ENCODE peak calls at places on chromosomes 4 and X, in nine cellular contexts. One of them, this sample, is unnamed.

GRCh38 chr4:76687730-76688441 is 210.1 kb downstream of the SOWAHB start:
- DNase-seq in Caki2: peak
- DNase-seq in activated naive CD4-positive, alpha-beta T cell treated with anti-CD3 and anti-CD28 coated beads, Interleukin-2, amount 10 ng/mL, durations not matched to agents 7 days and 5 days: no peak
- DNase-seq in AML-193: no peak
- DNase-seq in astrocyte of the spinal cord: no peak
- DNase-seq in RPMI8226: no peak
- DNase-seq in hepatic stellate cell: no peak
- DNase-seq in erythroblast: no peak
- DNase-seq in germinal center: no peak
- DNase-seq in this sample: no peak

GRCh38 chr4:6891436-6892170 is 18.0 kb upstream of the TBC1D14 start:
- DNase-seq in Caki2: no peak
- DNase-seq in activated naive CD4-positive, alpha-beta T cell treated with anti-CD3 and anti-CD28 coated beads, Interleukin-2, amount 10 ng/mL, durations not matched to agents 7 days and 5 days: no peak
- DNase-seq in AML-193: peak
- DNase-seq in astrocyte of the spinal cord: no peak
- DNase-seq in RPMI8226: no peak
- DNase-seq in hepatic stellate cell: peak
- DNase-seq in erythroblast: no peak
- DNase-seq in germinal center: no peak
- DNase-seq in this sample: no peak

GRCh38 chr4:3315566-3315965 is 22.7 kb downstream of the RGS12 start:
- DNase-seq in Caki2: no peak
- DNase-seq in activated naive CD4-positive, alpha-beta T cell treated with anti-CD3 and anti-CD28 coated beads, Interleukin-2, amount 10 ng/mL, durations not matched to agents 7 days and 5 days: no peak
- DNase-seq in AML-193: no peak
- DNase-seq in astrocyte of the spinal cord: no peak
- DNase-seq in RPMI8226: no peak
- DNase-seq in hepatic stellate cell: no peak
- DNase-seq in erythroblast: no peak
- DNase-seq in germinal center: no peak
- DNase-seq in this sample: no peak

GRCh38 chr4:167218022-167218608 is 16.2 kb downstream of the SPOCK3 start:
- DNase-seq in Caki2: no peak
- DNase-seq in activated naive CD4-positive, alpha-beta T cell treated with anti-CD3 and anti-CD28 coated beads, Interleukin-2, amount 10 ng/mL, durations not matched to agents 7 days and 5 days: no peak
- DNase-seq in AML-193: no peak
- DNase-seq in astrocyte of the spinal cord: no peak
- DNase-seq in RPMI8226: no peak
- DNase-seq in hepatic stellate cell: no peak
- DNase-seq in erythroblast: no peak
- DNase-seq in germinal center: no peak
- DNase-seq in this sample: no peak

GRCh38 chr4:106615961-106616360 is 247.4 kb upstream of the GIMD1 start:
- DNase-seq in Caki2: no peak
- DNase-seq in activated naive CD4-positive, alpha-beta T cell treated with anti-CD3 and anti-CD28 coated beads, Interleukin-2, amount 10 ng/mL, durations not matched to agents 7 days and 5 days: no peak
- DNase-seq in AML-193: no peak
- DNase-seq in astrocyte of the spinal cord: no peak
- DNase-seq in RPMI8226: no peak
- DNase-seq in hepatic stellate cell: no peak
- DNase-seq in erythroblast: no peak
- DNase-seq in germinal center: no peak
- DNase-seq in this sample: no peak

GRCh38 chrX:30170900-30171299 is 44.5 kb upstream of the MAGEB2 start:
- DNase-seq in Caki2: no peak
- DNase-seq in activated naive CD4-positive, alpha-beta T cell treated with anti-CD3 and anti-CD28 coated beads, Interleukin-2, amount 10 ng/mL, durations not matched to agents 7 days and 5 days: no peak
- DNase-seq in AML-193: no peak
- DNase-seq in astrocyte of the spinal cord: no peak
- DNase-seq in RPMI8226: no peak
- DNase-seq in hepatic stellate cell: no peak
- DNase-seq in erythroblast: no peak
- DNase-seq in germinal center: no peak
- DNase-seq in this sample: no peak

GRCh38 chr4:127809173-127809800 is 27.2 kb downstream of the HSPA4L start:
- DNase-seq in Caki2: no peak
- DNase-seq in activated naive CD4-positive, alpha-beta T cell treated with anti-CD3 and anti-CD28 coated beads, Interleukin-2, amount 10 ng/mL, durations not matched to agents 7 days and 5 days: no peak
- DNase-seq in AML-193: no peak
- DNase-seq in astrocyte of the spinal cord: peak
- DNase-seq in RPMI8226: no peak
- DNase-seq in hepatic stellate cell: no peak
- DNase-seq in erythroblast: no peak
- DNase-seq in germinal center: no peak
- DNase-seq in this sample: no peak

GRCh38 chrX:11741574-11741973 is 16.5 kb upstream of the MSL3 start:
- DNase-seq in Caki2: no peak
- DNase-seq in activated naive CD4-positive, alpha-beta T cell treated with anti-CD3 and anti-CD28 coated beads, Interleukin-2, amount 10 ng/mL, durations not matched to agents 7 days and 5 days: no peak
- DNase-seq in AML-193: no peak
- DNase-seq in astrocyte of the spinal cord: no peak
- DNase-seq in RPMI8226: no peak
- DNase-seq in hepatic stellate cell: no peak
- DNase-seq in erythroblast: no peak
- DNase-seq in germinal center: no peak
- DNase-seq in this sample: no peak

GRCh38 chr4:94469221-94469784 is 17.6 kb downstream of the PDLIM5 start:
- DNase-seq in Caki2: no peak
- DNase-seq in activated naive CD4-positive, alpha-beta T cell treated with anti-CD3 and anti-CD28 coated beads, Interleukin-2, amount 10 ng/mL, durations not matched to agents 7 days and 5 days: no peak
- DNase-seq in AML-193: no peak
- DNase-seq in astrocyte of the spinal cord: no peak
- DNase-seq in RPMI8226: no peak
- DNase-seq in hepatic stellate cell: no peak
- DNase-seq in erythroblast: no peak
- DNase-seq in germinal center: no peak
- DNase-seq in this sample: no peak

GRCh38 chr4:32931475-32931874 is 2211.3 kb downstream of the PCDH7 start:
- DNase-seq in Caki2: no peak
- DNase-seq in activated naive CD4-positive, alpha-beta T cell treated with anti-CD3 and anti-CD28 coated beads, Interleukin-2, amount 10 ng/mL, durations not matched to agents 7 days and 5 days: no peak
- DNase-seq in AML-193: no peak
- DNase-seq in astrocyte of the spinal cord: no peak
- DNase-seq in RPMI8226: no peak
- DNase-seq in hepatic stellate cell: no peak
- DNase-seq in erythroblast: no peak
- DNase-seq in germinal center: no peak
- DNase-seq in this sample: no peak

GRCh38 chrX:23008431-23009099 is 8.8 kb downstream of the DDX53 start:
- DNase-seq in Caki2: peak
- DNase-seq in activated naive CD4-positive, alpha-beta T cell treated with anti-CD3 and anti-CD28 coated beads, Interleukin-2, amount 10 ng/mL, durations not matched to agents 7 days and 5 days: no peak
- DNase-seq in AML-193: peak
- DNase-seq in astrocyte of the spinal cord: peak
- DNase-seq in RPMI8226: peak
- DNase-seq in hepatic stellate cell: peak
- DNase-seq in erythroblast: peak
- DNase-seq in germinal center: no peak
- DNase-seq in this sample: no peak

GRCh38 chr4:185654965-185655554 is 119.8 kb upstream of the PDLIM3 start:
- DNase-seq in Caki2: no peak
- DNase-seq in activated naive CD4-positive, alpha-beta T cell treated with anti-CD3 and anti-CD28 coated beads, Interleukin-2, amount 10 ng/mL, durations not matched to agents 7 days and 5 days: no peak
- DNase-seq in AML-193: no peak
- DNase-seq in astrocyte of the spinal cord: no peak
- DNase-seq in RPMI8226: no peak
- DNase-seq in hepatic stellate cell: no peak
- DNase-seq in erythroblast: no peak
- DNase-seq in germinal center: no peak
- DNase-seq in this sample: no peak

GRCh38 chrX:8364369-8365141 is 100.1 kb upstream of the VCX3B start:
- DNase-seq in Caki2: peak
- DNase-seq in activated naive CD4-positive, alpha-beta T cell treated with anti-CD3 and anti-CD28 coated beads, Interleukin-2, amount 10 ng/mL, durations not matched to agents 7 days and 5 days: no peak
- DNase-seq in AML-193: no peak
- DNase-seq in astrocyte of the spinal cord: no peak
- DNase-seq in RPMI8226: peak
- DNase-seq in hepatic stellate cell: no peak
- DNase-seq in erythroblast: no peak
- DNase-seq in germinal center: no peak
- DNase-seq in this sample: no peak

GRCh38 chrX:115017455-115017854 is at the start of gene IL13RA2:
- DNase-seq in Caki2: no peak
- DNase-seq in activated naive CD4-positive, alpha-beta T cell treated with anti-CD3 and anti-CD28 coated beads, Interleukin-2, amount 10 ng/mL, durations not matched to agents 7 days and 5 days: no peak
- DNase-seq in AML-193: no peak
- DNase-seq in astrocyte of the spinal cord: no peak
- DNase-seq in RPMI8226: no peak
- DNase-seq in hepatic stellate cell: no peak
- DNase-seq in erythroblast: no peak
- DNase-seq in germinal center: no peak
- DNase-seq in this sample: no peak

GRCh38 chr4:32025840-32026459 is 1305.8 kb downstream of the PCDH7 start:
- DNase-seq in Caki2: peak
- DNase-seq in activated naive CD4-positive, alpha-beta T cell treated with anti-CD3 and anti-CD28 coated beads, Interleukin-2, amount 10 ng/mL, durations not matched to agents 7 days and 5 days: no peak
- DNase-seq in AML-193: no peak
- DNase-seq in astrocyte of the spinal cord: peak
- DNase-seq in RPMI8226: no peak
- DNase-seq in hepatic stellate cell: no peak
- DNase-seq in erythroblast: no peak
- DNase-seq in germinal center: no peak
- DNase-seq in this sample: no peak

GRCh38 chr4:156538210-156538609 is 433.4 kb downstream of the PDGFC start:
- DNase-seq in Caki2: no peak
- DNase-seq in activated naive CD4-positive, alpha-beta T cell treated with anti-CD3 and anti-CD28 coated beads, Interleukin-2, amount 10 ng/mL, durations not matched to agents 7 days and 5 days: no peak
- DNase-seq in AML-193: no peak
- DNase-seq in astrocyte of the spinal cord: no peak
- DNase-seq in RPMI8226: no peak
- DNase-seq in hepatic stellate cell: no peak
- DNase-seq in erythroblast: no peak
- DNase-seq in germinal center: no peak
- DNase-seq in this sample: no peak

GRCh38 chr4:153152453-153153338 is 51.5 kb upstream of the TRIM2 start:
- DNase-seq in Caki2: no peak
- DNase-seq in activated naive CD4-positive, alpha-beta T cell treated with anti-CD3 and anti-CD28 coated beads, Interleukin-2, amount 10 ng/mL, durations not matched to agents 7 days and 5 days: peak
- DNase-seq in AML-193: peak
- DNase-seq in astrocyte of the spinal cord: peak
- DNase-seq in RPMI8226: peak
- DNase-seq in hepatic stellate cell: no peak
- DNase-seq in erythroblast: peak
- DNase-seq in germinal center: peak
- DNase-seq in this sample: peak

GRCh38 chr4:168070903-168071302 is 21.4 kb upstream of the ANXA10 start:
- DNase-seq in Caki2: no peak
- DNase-seq in activated naive CD4-positive, alpha-beta T cell treated with anti-CD3 and anti-CD28 coated beads, Interleukin-2, amount 10 ng/mL, durations not matched to agents 7 days and 5 days: no peak
- DNase-seq in AML-193: no peak
- DNase-seq in astrocyte of the spinal cord: peak
- DNase-seq in RPMI8226: no peak
- DNase-seq in hepatic stellate cell: no peak
- DNase-seq in erythroblast: no peak
- DNase-seq in germinal center: no peak
- DNase-seq in this sample: no peak

GRCh38 chr4:6160536-6160935 is 39.8 kb downstream of the JAKMIP1 start:
- DNase-seq in Caki2: no peak
- DNase-seq in activated naive CD4-positive, alpha-beta T cell treated with anti-CD3 and anti-CD28 coated beads, Interleukin-2, amount 10 ng/mL, durations not matched to agents 7 days and 5 days: no peak
- DNase-seq in AML-193: no peak
- DNase-seq in astrocyte of the spinal cord: no peak
- DNase-seq in RPMI8226: no peak
- DNase-seq in hepatic stellate cell: no peak
- DNase-seq in erythroblast: no peak
- DNase-seq in germinal center: no peak
- DNase-seq in this sample: no peak

GRCh38 chr4:128309585-128309984 is 22.0 kb upstream of the PGRMC2 start:
- DNase-seq in Caki2: no peak
- DNase-seq in activated naive CD4-positive, alpha-beta T cell treated with anti-CD3 and anti-CD28 coated beads, Interleukin-2, amount 10 ng/mL, durations not matched to agents 7 days and 5 days: no peak
- DNase-seq in AML-193: no peak
- DNase-seq in astrocyte of the spinal cord: no peak
- DNase-seq in RPMI8226: no peak
- DNase-seq in hepatic stellate cell: no peak
- DNase-seq in erythroblast: no peak
- DNase-seq in germinal center: no peak
- DNase-seq in this sample: no peak

GRCh38 chr4:122898370-122899150 is 23.8 kb downstream of the NUDT6 start:
- DNase-seq in Caki2: peak
- DNase-seq in activated naive CD4-positive, alpha-beta T cell treated with anti-CD3 and anti-CD28 coated beads, Interleukin-2, amount 10 ng/mL, durations not matched to agents 7 days and 5 days: no peak
- DNase-seq in AML-193: no peak
- DNase-seq in astrocyte of the spinal cord: peak
- DNase-seq in RPMI8226: no peak
- DNase-seq in hepatic stellate cell: peak
- DNase-seq in erythroblast: no peak
- DNase-seq in germinal center: no peak
- DNase-seq in this sample: no peak

GRCh38 chr4:2335729-2336101 is 73.8 kb upstream of the MXD4 start:
- DNase-seq in Caki2: no peak
- DNase-seq in activated naive CD4-positive, alpha-beta T cell treated with anti-CD3 and anti-CD28 coated beads, Interleukin-2, amount 10 ng/mL, durations not matched to agents 7 days and 5 days: no peak
- DNase-seq in AML-193: no peak
- DNase-seq in astrocyte of the spinal cord: no peak
- DNase-seq in RPMI8226: no peak
- DNase-seq in hepatic stellate cell: no peak
- DNase-seq in erythroblast: no peak
- DNase-seq in germinal center: no peak
- DNase-seq in this sample: no peak

GRCh38 chr4:54082168-54082567 is 17.8 kb upstream of the CHIC2 start:
- DNase-seq in Caki2: peak
- DNase-seq in activated naive CD4-positive, alpha-beta T cell treated with anti-CD3 and anti-CD28 coated beads, Interleukin-2, amount 10 ng/mL, durations not matched to agents 7 days and 5 days: no peak
- DNase-seq in AML-193: no peak
- DNase-seq in astrocyte of the spinal cord: peak
- DNase-seq in RPMI8226: no peak
- DNase-seq in hepatic stellate cell: peak
- DNase-seq in erythroblast: no peak
- DNase-seq in germinal center: no peak
- DNase-seq in this sample: no peak

GRCh38 chr4:126752702-126753101 is 880.1 kb upstream of the INTU start:
- DNase-seq in Caki2: no peak
- DNase-seq in activated naive CD4-positive, alpha-beta T cell treated with anti-CD3 and anti-CD28 coated beads, Interleukin-2, amount 10 ng/mL, durations not matched to agents 7 days and 5 days: no peak
- DNase-seq in AML-193: no peak
- DNase-seq in astrocyte of the spinal cord: no peak
- DNase-seq in RPMI8226: no peak
- DNase-seq in hepatic stellate cell: no peak
- DNase-seq in erythroblast: no peak
- DNase-seq in germinal center: no peak
- DNase-seq in this sample: no peak

GRCh38 chr4:150145950-150146340 is 67.7 kb downstream of the DCLK2 start:
- DNase-seq in Caki2: no peak
- DNase-seq in activated naive CD4-positive, alpha-beta T cell treated with anti-CD3 and anti-CD28 coated beads, Interleukin-2, amount 10 ng/mL, durations not matched to agents 7 days and 5 days: no peak
- DNase-seq in AML-193: no peak
- DNase-seq in astrocyte of the spinal cord: peak
- DNase-seq in RPMI8226: no peak
- DNase-seq in hepatic stellate cell: no peak
- DNase-seq in erythroblast: no peak
- DNase-seq in germinal center: no peak
- DNase-seq in this sample: no peak

GRCh38 chrX:122046226-122046625 is 998.8 kb downstream of the GLUD2 start:
- DNase-seq in Caki2: no peak
- DNase-seq in activated naive CD4-positive, alpha-beta T cell treated with anti-CD3 and anti-CD28 coated beads, Interleukin-2, amount 10 ng/mL, durations not matched to agents 7 days and 5 days: no peak
- DNase-seq in AML-193: no peak
- DNase-seq in astrocyte of the spinal cord: no peak
- DNase-seq in RPMI8226: no peak
- DNase-seq in hepatic stellate cell: no peak
- DNase-seq in erythroblast: no peak
- DNase-seq in germinal center: no peak
- DNase-seq in this sample: no peak

GRCh38 chr4:74661427-74662171 is 132.7 kb downstream of the BTC start:
- DNase-seq in Caki2: peak
- DNase-seq in activated naive CD4-positive, alpha-beta T cell treated with anti-CD3 and anti-CD28 coated beads, Interleukin-2, amount 10 ng/mL, durations not matched to agents 7 days and 5 days: no peak
- DNase-seq in AML-193: no peak
- DNase-seq in astrocyte of the spinal cord: peak
- DNase-seq in RPMI8226: no peak
- DNase-seq in hepatic stellate cell: no peak
- DNase-seq in erythroblast: no peak
- DNase-seq in germinal center: no peak
- DNase-seq in this sample: no peak

GRCh38 chrX:122439836-122440235 is 744.2 kb upstream of the GRIA3 start:
- DNase-seq in Caki2: no peak
- DNase-seq in activated naive CD4-positive, alpha-beta T cell treated with anti-CD3 and anti-CD28 coated beads, Interleukin-2, amount 10 ng/mL, durations not matched to agents 7 days and 5 days: no peak
- DNase-seq in AML-193: no peak
- DNase-seq in astrocyte of the spinal cord: no peak
- DNase-seq in RPMI8226: no peak
- DNase-seq in hepatic stellate cell: no peak
- DNase-seq in erythroblast: no peak
- DNase-seq in germinal center: no peak
- DNase-seq in this sample: no peak

GRCh38 chrX:154593201-154593600 is 8.3 kb downstream of the CTAG1A start:
- DNase-seq in Caki2: no peak
- DNase-seq in activated naive CD4-positive, alpha-beta T cell treated with anti-CD3 and anti-CD28 coated beads, Interleukin-2, amount 10 ng/mL, durations not matched to agents 7 days and 5 days: no peak
- DNase-seq in AML-193: no peak
- DNase-seq in astrocyte of the spinal cord: no peak
- DNase-seq in RPMI8226: no peak
- DNase-seq in hepatic stellate cell: no peak
- DNase-seq in erythroblast: no peak
- DNase-seq in germinal center: no peak
- DNase-seq in this sample: no peak